ENCODE peak calls at places on chromosome 1, in five cellular contexts. S, M, F, R and W are unnamed samples.

GRCh38 chr1:213070399-213070798 is 19.4 kb downstream of the RPS6KC1 start:
- DNase-seq in S (peak; percentile 23), M (no peak), F (peak; percentile 74), R (peak; percentile 57), W (peak; percentile 39)

GRCh38 chr1:31568895-31569655 is 7.2 kb upstream of the TINAGL1 start:
- DNase-seq in S (no peak), M (no peak), F (no peak), R (no peak), W (no peak)

GRCh38 chr1:229893762-229894444 is 173.1 kb upstream of the GALNT2 start:
- DNase-seq in S (no peak), M (peak; percentile 71), F (no peak), R (no peak), W (no peak)

GRCh38 chr1:172465617-172466016 is 21.7 kb upstream of the PIGC start:
- DNase-seq in S (no peak), M (no peak), F (no peak), R (no peak), W (no peak)

GRCh38 chr1:200874694-200875093 is 1.9 kb downstream of the GPR25 start:
- DNase-seq in S (no peak), M (no peak), F (no peak), R (no peak), W (no peak)

GRCh38 chr1:112938188-112938587 is 17.8 kb downstream of the SLC16A1 start:
- DNase-seq in S (no peak), M (no peak), F (peak; percentile 21), R (no peak), W (peak; percentile 21)

GRCh38 chr1:91440845-91441244 is 36.2 kb upstream of the HFM1 start:
- DNase-seq in S (no peak), M (peak; percentile 16), F (peak; percentile 4), R (peak; percentile 12), W (peak; percentile 31)

GRCh38 chr1:31038360-31038759 is 27.2 kb downstream of the PUM1 start:
- DNase-seq in S (no peak), M (no peak), F (peak; percentile 29), R (no peak), W (no peak)

GRCh38 chr1:6790146-6790545 is 4.9 kb downstream of the CAMTA1 start:
- DNase-seq in S (no peak), M (no peak), F (no peak), R (no peak), W (no peak)

GRCh38 chr1:89809556-89809955 is 11.3 kb upstream of the LRRC8D start:
- DNase-seq in S (no peak), M (no peak), F (peak; percentile 41), R (no peak), W (no peak)

GRCh38 chr1:20867062-20867461 is 80.0 kb upstream of the HP1BP3 start:
- DNase-seq in S (no peak), M (no peak), F (no peak), R (no peak), W (no peak)

GRCh38 chr1:44894591-44894990 is 51.5 kb upstream of the PTCH2 start:
- DNase-seq in S (no peak), M (no peak), F (peak; percentile 74), R (peak; percentile 37), W (peak; percentile 56)

GRCh38 chr1:109501644-109502367 is 7.7 kb downstream of the AMIGO1 start:
- DNase-seq in S (no peak), M (no peak), F (no peak), R (no peak), W (no peak)

GRCh38 chr1:114126696-114127095 is 27.0 kb downstream of the SYT6 start:
- DNase-seq in S (no peak), M (no peak), F (no peak), R (no peak), W (no peak)

GRCh38 chr1:102919659-102920058 is 188.7 kb downstream of the COL11A1 start:
- DNase-seq in S (no peak), M (no peak), F (peak; percentile 77), R (no peak), W (no peak)

GRCh38 chr1:155208656-155209372 is at the start of gene MTX1:
- DNase-seq in S (peak; percentile 90), M (peak; percentile 67), F (peak; percentile 89), R (peak; percentile 83), W (peak; percentile 89)